ENCODE peak calls at places on chromosomes 11 and 22, in nine cellular contexts. W, R, Y, B, E, C, S, M and V are unnamed samples.

GRCh38 chr22:44535362-44536095 is 37.5 kb upstream of the RTL6 start:
- DNase-seq in W (no peak), E (no peak), S (no peak), Y (no peak), B (no peak), M (no peak), C (no peak), R (no peak), V (no peak)

GRCh38 chr11:102456381-102456780 is 3.8 kb upstream of the TMEM123 start:
- DNase-seq in E (no peak), B (no peak), C (no peak), Y (no peak), W (no peak), R (no peak), S (peak; percentile 39), M (no peak), V (no peak)

GRCh38 chr22:33204408-33204807 is 146.2 kb upstream of the SYN3 start:
- DNase-seq in M (no peak), C (no peak), R (no peak), B (no peak), W (no peak), S (no peak), E (no peak), Y (no peak), V (no peak)

GRCh38 chr11:68840661-68841653 is 759 bp downstream of the CPT1A start:
- DNase-seq in W (peak; percentile 33), Y (peak; percentile 87), M (peak; percentile 83), C (peak; percentile 77), S (peak; percentile 31), B (no peak), R (no peak), E (peak; percentile 82), V (no peak)

GRCh38 chr11:63537293-63538101 is 889 bp downstream of the PLAAT4 start:
- DNase-seq in C (no peak), B (no peak), S (peak; percentile 4), E (peak; percentile 44), W (no peak), R (no peak), M (peak; percentile 69), Y (peak; percentile 65), V (peak; percentile 86)

GRCh38 chr22:27885977-27886842 is 32.8 kb downstream of the PITPNB start:
- DNase-seq in Y (no peak), E (peak; percentile 39), R (no peak), M (no peak), C (no peak), W (peak; percentile 66), B (no peak), S (peak; percentile 98), V (no peak)

GRCh38 chr22:50150161-50151129 is 20.1 kb upstream of the PANX2 start:
- DNase-seq in W (no peak), E (no peak), S (peak; percentile 35), B (no peak), M (no peak), R (peak; percentile 76), C (no peak), Y (peak; percentile 70), V (peak; percentile 46)

GRCh38 chr11:79083346-79083745 is 357.5 kb downstream of the TENM4 start:
- DNase-seq in B (no peak), Y (no peak), E (no peak), C (no peak), M (no peak), W (no peak), S (peak; percentile 26), R (no peak), V (no peak)

GRCh38 chr11:105960252-105961245 is 61.5 kb downstream of the MSANTD4 start:
- DNase-seq in M (no peak), Y (peak; percentile 36), C (no peak), E (no peak), R (no peak), S (no peak), W (no peak), B (no peak), V (no peak)

GRCh38 chr11:8871283-8871775 is 39.7 kb upstream of the AKIP1 start:
- DNase-seq in W (peak; percentile 89), C (peak; percentile 48), M (peak; percentile 23), E (peak; percentile 57), R (peak; percentile 82), Y (peak; percentile 40), B (peak; percentile 1), S (peak; percentile 94), V (peak; percentile 77)

GRCh38 chr22:28018461-28018927 is 99.4 kb upstream of the PITPNB start:
- DNase-seq in W (no peak), S (no peak), B (no peak), R (peak; percentile 76), C (peak; percentile 13), Y (no peak), E (peak; percentile 1), M (no peak), V (no peak)

GRCh38 chr11:131614514-131615085 is 244.2 kb downstream of the NTM start:
- DNase-seq in Y (no peak), W (no peak), C (no peak), M (no peak), S (no peak), E (no peak), R (no peak), B (no peak), V (no peak)

GRCh38 chr11:46616551-46617450 is at the start of gene HARBI1:
- DNase-seq in M (peak; percentile 93), S (peak; percentile 85), C (peak; percentile 94), B (peak; percentile 59), W (peak; percentile 94), R (peak; percentile 94), E (peak; percentile 92), Y (peak; percentile 95), V (peak; percentile 89)

GRCh38 chr11:64306876-64307622 is 1.7 kb downstream of the ESRRA start:
- DNase-seq in Y (peak; percentile 85), S (no peak), R (no peak), M (peak; percentile 82), W (no peak), B (no peak), C (peak; percentile 74), E (peak; percentile 65), V (no peak)

DNA sequence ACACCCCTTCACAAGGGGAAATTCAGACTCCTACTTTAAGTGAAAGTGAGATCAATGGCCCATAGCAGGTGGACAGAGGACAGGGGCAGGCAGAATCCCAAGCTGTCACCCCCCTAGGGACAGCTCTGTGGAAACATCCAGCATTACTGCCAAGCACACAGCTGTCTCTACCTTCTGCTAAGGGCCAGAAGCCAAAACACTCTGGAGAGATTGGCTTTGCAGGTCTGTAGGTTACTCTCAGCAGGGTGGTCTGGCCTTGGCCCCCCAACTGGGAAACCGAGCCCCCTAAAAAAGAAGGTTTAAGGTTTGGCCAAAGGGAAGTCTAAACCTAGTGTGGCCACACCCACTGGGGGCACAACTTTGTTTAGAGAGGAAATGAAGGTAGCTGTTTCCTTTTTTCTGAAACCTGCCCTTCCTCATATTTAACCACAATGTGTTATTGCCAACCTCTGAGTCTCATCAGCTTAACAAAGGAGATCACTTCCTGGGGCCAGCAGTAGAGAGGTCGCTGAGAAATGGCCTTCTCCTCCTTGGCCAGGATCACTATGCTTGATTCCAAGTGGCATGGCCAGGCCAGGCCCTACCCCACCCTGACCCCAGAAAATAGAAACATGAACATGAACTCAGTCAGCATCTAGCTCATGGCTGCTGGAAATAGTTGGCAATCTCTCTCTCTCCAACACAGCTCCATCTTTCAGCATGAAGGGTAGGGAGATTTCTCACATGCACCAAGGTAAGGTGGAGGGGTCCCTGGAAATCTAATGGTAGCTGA is 25.9 kb upstream of the SCARF2 start:
- DNase-seq in S (no peak), M (no peak), B (no peak), R (no peak), E (no peak), W (no peak), C (no peak), Y (no peak), V (no peak)
- H3K4me3 ChIP-seq in S (no peak overlapping the region), M (no peak overlapping the region), B (no peak overlapping the region), R (no peak overlapping the region), E (no peak overlapping the region), W (no peak overlapping the region), C (no peak overlapping the region), Y (no peak overlapping the region), V (no peak overlapping the region)

DNA sequence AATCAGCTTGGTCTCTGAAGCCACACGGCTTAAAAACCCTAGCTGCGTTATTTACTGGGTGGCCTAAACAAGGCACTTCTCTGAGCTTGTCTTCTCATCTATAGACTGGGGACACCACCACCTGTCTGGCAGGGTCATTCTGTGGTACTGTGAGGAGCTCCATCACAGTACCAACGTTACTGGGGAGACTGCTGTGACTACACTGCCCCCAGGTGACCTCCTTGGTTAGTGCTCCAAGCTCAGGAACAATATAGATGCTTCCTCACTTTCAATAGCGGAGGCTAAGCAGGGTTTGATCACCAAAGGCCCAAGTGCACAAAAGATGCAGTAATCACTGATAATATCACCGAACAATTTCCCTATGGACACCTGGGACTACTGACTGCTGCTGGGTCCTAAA is 18.9 kb downstream of the PRPF19 start:
- DNase-seq in M (no peak), B (no peak), E (peak; percentile 60), R (no peak), S (peak; percentile 61), W (peak; percentile 55), C (no peak), Y (no peak), V (no peak)
- TF ChIP-seq CTCF in M (peak; percentile 47), B (peak; percentile 53), E (peak; percentile 58), R (peak; percentile 8), S (peak; percentile 75), W (peak; percentile 80), C (peak; percentile 36), Y (no peak), V (no peak)

DNA sequence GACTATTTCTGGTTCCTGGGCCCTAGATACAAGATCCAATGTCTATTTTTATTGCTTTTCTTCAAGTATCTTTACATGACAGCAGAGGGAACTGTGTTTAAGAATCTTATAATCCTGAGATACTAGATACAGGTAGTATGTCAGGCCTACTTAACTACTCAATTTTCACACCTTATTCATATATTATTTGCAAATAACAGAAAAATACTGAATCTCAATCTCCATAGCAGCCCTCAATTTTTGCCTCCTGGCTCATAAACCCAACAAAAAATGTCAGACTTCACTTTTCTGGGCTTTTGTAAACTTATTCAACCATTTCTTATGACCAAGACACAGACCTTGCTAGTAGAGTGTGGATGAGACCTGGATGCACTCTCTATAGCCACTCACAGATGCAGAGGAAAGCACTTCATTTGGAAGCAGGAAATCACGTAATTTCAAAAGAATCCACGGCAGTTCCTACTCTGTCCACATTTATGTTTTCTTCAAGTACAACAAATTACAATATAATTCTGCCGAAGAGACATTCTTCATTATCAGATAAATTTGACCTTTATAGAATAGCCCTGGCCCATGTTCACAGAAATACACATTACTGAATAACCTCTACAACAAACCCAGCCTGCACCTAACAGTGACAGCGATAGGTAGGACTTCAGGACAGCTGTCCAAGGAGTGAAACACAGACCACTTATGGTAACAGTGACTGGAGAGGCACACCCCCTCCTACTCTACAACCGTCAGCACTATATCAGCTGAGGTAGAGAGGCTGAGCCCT is 62.0 kb upstream of the YPEL1 start:
- DNase-seq in W (peak; percentile 54), B (no peak), C (no peak), Y (no peak), M (no peak), R (no peak), E (no peak), S (peak; percentile 31), V (no peak)
- H3K27ac ChIP-seq in W (peak overlapping the region; percentile 79), B (peak overlapping the region; percentile 27), C (no peak overlapping the region), Y (no peak overlapping the region), M (no peak overlapping the region), R (no peak overlapping the region), E (no peak overlapping the region), S (no peak overlapping the region), V (no peak overlapping the region)

DNA sequence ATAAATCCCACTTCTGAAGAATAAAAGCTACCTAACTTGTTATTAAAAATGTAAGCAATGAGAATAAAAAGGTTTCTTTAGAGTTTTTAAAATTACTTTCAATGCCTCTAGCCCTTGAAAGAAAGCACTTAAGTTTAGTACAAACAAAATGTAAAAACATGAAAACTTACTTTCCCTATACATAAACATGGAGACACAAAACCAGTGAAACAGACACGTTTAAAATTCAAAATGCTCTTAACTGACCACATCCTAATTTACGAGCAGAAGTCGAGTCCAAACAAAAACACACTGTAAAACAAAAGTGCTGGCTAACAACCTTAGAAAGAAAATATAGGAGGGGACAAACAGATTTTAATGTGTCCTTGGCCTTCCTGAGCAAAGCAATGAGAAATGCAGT is 36.6 kb downstream of the TCF20 start:
- DNase-seq in W (no peak), M (no peak), R (no peak), S (no peak), C (no peak), E (no peak), Y (no peak), B (no peak), V (no peak)
- H3K4me3 ChIP-seq in W (no peak overlapping the region), M (no peak overlapping the region), R (no peak overlapping the region), S (no peak overlapping the region), C (no peak overlapping the region), E (no peak overlapping the region), Y (no peak overlapping the region), B (no peak overlapping the region), V (no peak overlapping the region)